ENCODE peak calls at places on chromosomes 1 and 21, in seven cellular contexts. E is fibroblast of the aortic adventitia; Y is Daoy; S is hypothalamus; F is effector CD8-positive, alpha-beta T cell; Z is NCI-H1694; X is A549. W is an unnamed sample.

GRCh38 chr1:225242611-225243010 is 185.2 kb downstream of the LBR start:
- DNase-seq in Y (no peak), S (no peak), F (no peak), X (no peak), E (no peak), Z (no peak), W (no peak)

GRCh38 chr1:115433483-115433882 is 95.4 kb upstream of the NGF start:
- DNase-seq in Y (no peak), E (peak), S (no peak), Z (no peak), X (no peak), F (no peak), W (no peak)

GRCh38 chr21:43916691-43917514 is 51.9 kb downstream of the AGPAT3 start:
- DNase-seq in E (no peak), Y (no peak), Z (no peak), X (no peak), F (peak), S (no peak), W (no peak)

GRCh38 chr1:86082183-86082582 is 74.4 kb downstream of the COL24A1 start:
- DNase-seq in E (no peak), S (no peak), X (peak), Z (no peak), F (no peak), Y (no peak), W (peak)

GRCh38 chr1:15238789-15239188 is 8.2 kb upstream of the FHAD1 start:
- DNase-seq in S (no peak), E (no peak), F (no peak), X (no peak), Z (no peak), Y (no peak), W (no peak)

GRCh38 chr1:18703041-18703621 is 72.5 kb downstream of the PAX7 start:
- DNase-seq in E (no peak), S (no peak), Y (peak), F (no peak), Z (no peak), X (peak), W (peak)

GRCh38 chr1:203287109-203287893 is 18.0 kb upstream of the BTG2 start:
- DNase-seq in F (peak), E (no peak), Z (peak), X (no peak), S (peak), Y (no peak), W (peak)

GRCh38 chr1:51282605-51283004 is 46.5 kb downstream of the RNF11 start:
- DNase-seq in E (no peak), S (no peak), X (no peak), Z (no peak), Y (no peak), F (no peak), W (no peak)

GRCh38 chr1:209207126-209207700 is 376.3 kb upstream of the CAMK1G start:
- DNase-seq in Z (peak), E (no peak), F (no peak), S (no peak), X (no peak), Y (no peak), W (peak)

GRCh38 chr1:41742219-41742618 is 176.5 kb downstream of the HIVEP3 start:
- DNase-seq in F (no peak), Y (peak), E (peak), Z (peak), S (no peak), X (no peak), W (peak)